ENCODE peak calls at places on chromosome 15, in nine cellular contexts. B is right atrium auricular region, Q is heart right ventricle, J is cardiac muscle cell, S is adrenal gland, K is adipocyte, A is kidney, U is SK-N-SH, P is small intestine. N is an unnamed sample. For H3K4me1 and H3K36me3, the result is how much of the 10 kb centered on the place peaks cover.

GRCh38 chr15:52759969-52760368 is 30.2 kb downstream of the ONECUT1 start:
- DNase-seq in B (no peak), Q (no peak), J (no peak), S (no peak), K (no peak), A (no peak), U (no peak), P (no peak), N (no peak)

GRCh38 chr15:60590935-60591490 is 112.1 kb upstream of the ICE2 start:
- DNase-seq in B (peak), Q (peak), J (peak), S (peak), K (peak), A (peak), U (peak), P (peak), N (no peak)

GRCh38 chr15:94086360-94086759 is 145.0 kb upstream of the MCTP2 start:
- DNase-seq in B (no peak), Q (no peak), J (no peak), S (no peak), K (no peak), A (no peak), U (no peak), P (no peak), N (no peak)

GRCh38 chr15:57481038-57481705 is 104.9 kb downstream of the CGNL1 start:
- DNase-seq in B (no peak), Q (no peak), J (no peak), S (no peak), K (no peak), A (no peak), U (no peak), P (no peak), N (no peak)

GRCh38 chr15:73317651-73318462 is 50.9 kb downstream of the HCN4 start:
- DNase-seq in B (no peak), Q (no peak), J (no peak), S (no peak), K (no peak), A (peak), U (peak), P (no peak), N (no peak)

GRCh38 chr15:38300395-38300794 is 47.8 kb downstream of the SPRED1 start:
- DNase-seq in B (no peak), Q (no peak), J (no peak), S (no peak), K (peak), A (no peak), U (no peak), P (no peak), N (no peak)

GRCh38 chr15:92603743-92604470 is 51.7 kb downstream of the FAM174B start:
- DNase-seq in B (no peak), Q (no peak), J (no peak), S (no peak), K (peak), A (no peak), U (no peak), P (no peak), N (no peak)

GRCh38 chr15:46900992-46901391 is 816.3 kb upstream of the SEMA6D start:
- DNase-seq in B (no peak), Q (no peak), J (no peak), S (no peak), K (no peak), A (no peak), U (no peak), P (no peak), N (no peak)

GRCh38 chr15:69499521-69500201 is 47.0 kb downstream of the RPLP1 start:
- DNase-seq in B (peak), Q (peak), J (peak), S (peak), K (no peak), A (no peak), U (no peak), P (no peak), N (no peak)

GRCh38 chr15:100340721-100341661 is 784 bp downstream of the ADAMTS17 start:
- DNase-seq in B (no peak), Q (no peak), J (no peak), S (no peak), K (no peak), A (peak), U (peak), P (peak), N (no peak)

GRCh38 chr15:77529394-77530159 is 103.1 kb downstream of the LINGO1 start:
- DNase-seq in B (no peak), Q (no peak), J (no peak), S (no peak), K (no peak), A (no peak), U (no peak), P (no peak), N (no peak)

GRCh38 chr15:52040167-52040900 is 21.3 kb downstream of the MAPK6 start:
- DNase-seq in B (no peak), Q (no peak), J (peak), S (no peak), K (peak), A (no peak), U (no peak), P (no peak), N (no peak)

GRCh38 chr15:83999396-84000120 is 236.0 kb upstream of the GOLGA6L4 start:
- DNase-seq in B (no peak), Q (no peak), J (no peak), S (no peak), K (no peak), A (no peak), U (no peak), P (no peak), N (no peak)

GRCh38 chr15:74228723-74229081 is 7.4 kb upstream of the CCDC33 start:
- DNase-seq in B (no peak), Q (no peak), J (peak), S (peak), K (no peak), A (no peak), U (peak), P (no peak), N (no peak)

GRCh38 chr15:93088981-93089854 is at the start of gene RGMA:
- DNase-seq in B (no peak), Q (peak), J (peak), S (no peak), K (peak), A (peak), U (peak), P (no peak), N (no peak)

GRCh38 chr15:31365655-31366127 is 39.1 kb downstream of the KLF13 start:
- DNase-seq in B (peak), Q (peak), J (peak), S (peak), K (peak), A (peak), U (peak), P (peak), N (no peak)

GRCh38 chr15:29962404-29962803 is 120.4 kb upstream of the GOLGA8J start:
- DNase-seq in B (no peak), Q (no peak), J (no peak), S (no peak), K (no peak), A (no peak), U (no peak), P (no peak), N (no peak)

GRCh38 chr15:98755781-98756180 is 107.4 kb downstream of the IGF1R start:
- DNase-seq in B (no peak), Q (no peak), J (no peak), S (no peak), K (no peak), A (no peak), U (no peak), P (no peak), N (no peak)

GRCh38 chr15:82850242-82850591 is 40.8 kb downstream of the WHAMM start:
- DNase-seq in B (peak), Q (no peak), J (no peak), S (peak), K (no peak), A (no peak), U (peak), P (no peak), N (no peak)

GRCh38 chr15:69126054-69126469 is 34.4 kb upstream of the GLCE start:
- DNase-seq in B (no peak), Q (no peak), J (no peak), S (no peak), K (peak), A (no peak), U (no peak), P (peak), N (no peak)

GRCh38 chr15:95897651-95898050 is 432.8 kb upstream of the NR2F2 start:
- DNase-seq in B (no peak), Q (no peak), J (no peak), S (no peak), K (no peak), A (no peak), U (no peak), P (no peak), N (no peak)

GRCh38 chr15:83794209-83794608 is 140.3 kb downstream of the ADAMTSL3 start:
- DNase-seq in B (no peak), Q (no peak), J (no peak), S (no peak), K (no peak), A (no peak), U (no peak), P (no peak), N (no peak)

GRCh38 chr15:72382146-72382545 is 6.3 kb upstream of the HEXA start:
- DNase-seq in B (no peak), Q (no peak), J (no peak), S (no peak), K (no peak), A (no peak), U (no peak), P (peak), N (no peak)

GRCh38 chr15:48358229-48358641 is 27.0 kb downstream of the DUT start:
- DNase-seq in B (no peak), Q (no peak), J (peak), S (no peak), K (peak), A (no peak), U (peak), P (no peak), N (no peak)

GRCh38 chr15:89197503-89197971 is 23.8 kb downstream of the RLBP1 start:
- DNase-seq in B (no peak), Q (no peak), J (peak), S (no peak), K (no peak), A (no peak), U (no peak), P (peak), N (no peak)

GRCh38 chr15:47987908-47988532 is 132.8 kb upstream of the SLC24A5 start:
- DNase-seq in B (no peak), Q (no peak), J (peak), S (no peak), K (peak), A (no peak), U (peak), P (peak), N (no peak)

GRCh38 chr15:99118801-99119546 is 14.1 kb downstream of the SYNM start:
- DNase-seq in B (no peak), Q (peak), J (no peak), S (peak), K (no peak), A (peak), U (no peak), P (no peak), N (no peak)

GRCh38 chr15:69325456-69325971 is 26.8 kb downstream of the PAQR5 start:
- DNase-seq in B (no peak), Q (no peak), J (no peak), S (no peak), K (no peak), A (no peak), U (no peak), P (no peak), N (no peak)

GRCh38 chr15:64634020-64634419 is 141.4 kb downstream of the RBPMS2 start:
- DNase-seq in B (no peak), Q (no peak), J (no peak), S (no peak), K (no peak), A (no peak), U (no peak), P (peak), N (no peak)

GRCh38 chr15:78211189-78211921 is 23.0 kb downstream of the ACSBG1 start:
- DNase-seq in B (no peak), Q (no peak), J (no peak), S (peak), K (no peak), A (no peak), U (no peak), P (no peak), N (peak)

GRCh38 chr15:60898896-60899295 is 330.2 kb downstream of the RORA start:
- DNase-seq in B (no peak), Q (no peak), J (no peak), S (no peak), K (no peak), A (no peak), U (no peak), P (no peak), N (no peak)

GRCh38 chr15:88918738-88919137 is 5.6 kb upstream of the MFGE8 start:
- DNase-seq in B (peak), Q (peak), J (no peak), S (peak), K (peak), A (no peak), U (no peak), P (no peak), N (peak)

GRCh38 chr15:49789436-49789835 is 168.6 kb downstream of the DTWD1 start:
- DNase-seq in B (no peak), Q (no peak), J (no peak), S (no peak), K (no peak), A (no peak), U (no peak), P (no peak), N (no peak)

GRCh38 chr15:69854521-69855171 is 243.1 kb downstream of the TLE3 start:
- DNase-seq in B (no peak), Q (no peak), J (peak), S (no peak), K (peak), A (no peak), U (peak), P (no peak), N (peak)

GRCh38 chr15:32824777-32825176 is 107.0 kb downstream of the GREM1 start:
- DNase-seq in B (no peak), Q (no peak), J (no peak), S (no peak), K (peak), A (no peak), U (no peak), P (no peak), N (peak)

GRCh38 chr15:41840673-41841072 is 2.0 kb downstream of the PLA2G4B start:
- DNase-seq in B (no peak), Q (no peak), J (no peak), S (peak), K (no peak), A (no peak), U (no peak), P (no peak), N (no peak)

GRCh38 chr15:41842229-41842628 is 3.6 kb downstream of the PLA2G4B start:
- DNase-seq in B (no peak), Q (no peak), J (no peak), S (no peak), K (no peak), A (no peak), U (no peak), P (no peak), N (no peak)

GRCh38 chr15:41838400-41838897 is at the start of gene PLA2G4B:
- DNase-seq in B (no peak), Q (no peak), J (no peak), S (no peak), K (no peak), A (no peak), U (no peak), P (peak), N (no peak)

GRCh38 chr15:41841131-41841530 is 2.5 kb downstream of the PLA2G4B start:
- DNase-seq in B (no peak), Q (no peak), J (no peak), S (no peak), K (no peak), A (no peak), U (no peak), P (no peak), N (no peak)

GRCh38 chr15:41840092-41840491 is 1.4 kb downstream of the PLA2G4B start:
- DNase-seq in B (no peak), Q (no peak), J (no peak), S (no peak), K (no peak), A (no peak), U (no peak), P (no peak), N (no peak)
- H3K4me1 ChIP-seq in B (under half), Q (under half), J (under half), S (under half), K (under half), A (under half), U (under half), P (under half), N (under half)

GRCh38 chr15:63070681-63071129 is 28.2 kb downstream of the TPM1 start:
- DNase-seq in B (no peak), Q (no peak), J (no peak), S (no peak), K (no peak), A (no peak), U (no peak), P (no peak), N (peak)
- H3K36me3 ChIP-seq in B (under half), Q (half or more), J (under half), S (under half), K (half or more), A (under half), U (half or more), P (under half), N (half or more)

DNA sequence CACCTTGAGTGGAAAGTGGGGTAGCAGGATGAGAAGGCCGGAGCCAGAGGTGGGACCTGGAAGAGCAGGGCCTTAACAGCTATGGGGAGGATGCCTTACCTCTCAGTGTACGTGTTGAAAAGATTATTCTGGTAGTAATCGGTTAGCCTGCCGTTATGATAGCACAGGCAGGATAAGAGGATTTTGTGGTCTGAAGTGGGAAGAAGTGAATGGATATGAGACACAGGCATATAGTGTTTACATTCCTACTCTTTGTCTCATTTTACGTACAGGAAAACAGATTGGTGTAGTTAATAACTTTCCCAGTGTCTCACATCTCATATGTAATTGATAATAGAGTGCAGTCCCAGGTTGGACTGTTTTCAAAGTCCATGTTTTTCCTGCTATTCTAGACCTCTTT is 172.3 kb downstream of the KLHL25 start:
- DNase-seq in B (no peak), Q (no peak), J (no peak), S (no peak), K (peak), A (no peak), U (no peak), P (no peak), N (no peak)
- H3K4me3 ChIP-seq in B (peak), Q (peak), J (no peak), S (no peak), K (peak), A (peak), U (no peak), P (no peak), N (no peak)

GRCh38 chr15:67177750-67178149 is 76.7 kb downstream of the AAGAB start:
- DNase-seq in B (no peak), Q (no peak), J (no peak), S (no peak), K (peak), A (no peak), U (no peak), P (no peak), N (peak)

GRCh38 chr15:67175643-67176071 is 78.8 kb downstream of the AAGAB start:
- DNase-seq in B (peak), Q (no peak), J (no peak), S (peak), K (no peak), A (no peak), U (no peak), P (peak), N (no peak)

GRCh38 chr15:67174446-67174845 is 80.0 kb downstream of the AAGAB start:
- DNase-seq in B (no peak), Q (no peak), J (no peak), S (no peak), K (no peak), A (no peak), U (no peak), P (no peak), N (no peak)

GRCh38 chr15:67174864-67175573 is 79.4 kb downstream of the AAGAB start:
- DNase-seq in B (no peak), Q (no peak), J (no peak), S (no peak), K (no peak), A (no peak), U (peak), P (peak), N (no peak)

DNA sequence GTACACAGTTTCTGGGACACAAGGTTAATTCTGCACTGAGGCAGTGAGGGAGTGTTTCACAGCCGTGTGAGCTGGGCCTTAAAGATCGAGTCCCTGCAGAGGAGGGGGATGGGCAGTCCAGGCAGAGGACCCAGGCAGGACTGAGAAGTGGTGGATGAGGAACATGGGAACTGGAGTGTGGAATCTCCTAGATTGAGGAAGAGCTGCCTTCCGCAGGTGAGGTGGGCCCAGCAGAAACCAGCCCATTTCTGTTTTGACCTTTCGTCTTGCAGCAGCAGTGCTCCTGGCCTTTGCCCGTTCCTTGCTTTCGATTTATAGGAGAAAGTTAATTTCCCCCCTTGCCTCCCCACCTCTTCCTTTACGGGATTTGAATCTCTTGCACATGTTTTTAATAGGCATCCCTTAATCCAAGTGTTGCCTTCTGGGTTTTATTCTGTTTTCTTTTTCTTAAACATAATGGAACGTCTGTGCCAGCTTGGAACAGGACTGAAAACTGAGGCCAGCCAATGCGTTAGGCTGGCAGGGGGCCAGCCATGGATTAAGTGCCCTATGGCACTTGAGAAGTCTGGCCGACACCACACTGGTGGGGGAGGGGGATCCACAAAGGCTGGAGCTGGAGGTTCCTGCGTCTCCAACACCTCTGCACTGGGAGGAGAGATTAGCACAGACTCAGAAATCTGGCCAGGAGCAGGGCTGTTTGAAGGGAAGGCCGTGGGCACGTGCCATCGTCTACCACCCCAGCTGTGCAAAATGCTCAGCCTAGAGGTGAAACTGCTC is 78.1 kb downstream of the AAGAB start:
- DNase-seq in B (no peak), Q (peak), J (peak), S (no peak), K (no peak), A (no peak), U (peak), P (peak), N (no peak)
- H3K4me1 ChIP-seq in B (half or more), Q (under half), J (under half), S (under half), K (under half), A (under half), U (half or more), P (under half), N (under half)

GRCh38 chr15:75363786-75364185 is 4.6 kb downstream of the MAN2C1 start:
- DNase-seq in B (no peak), Q (no peak), J (no peak), S (no peak), K (no peak), A (no peak), U (no peak), P (no peak), N (no peak)
- H3K36me3 ChIP-seq in B (half or more), Q (half or more), J (under half), S (under half), K (half or more), A (half or more), U (half or more), P (under half), N (half or more)